ENCODE peak calls at places on chromosomes 7 and 10, in ten cellular contexts. T is HCT116, F is fibroblast of lung, R is A549, V is choroid plexus epithelial cell, Z is astrocyte, W is epithelial cell of esophagus, O is cardiac muscle cell, C is psoas muscle, H is Peyer's patch. U is an unnamed sample.

GRCh38 chr7:46948776-46949175 is 633.1 kb downstream of the TNS3 start:
- DNase-seq in C (no peak), W (no peak), H (no peak), O (no peak), Z (no peak), V (no peak), F (no peak), R (no peak), T (no peak), U (no peak)

GRCh38 chr10:50874723-50875122 is 10.7 kb downstream of the A1CF start:
- DNase-seq in Z (no peak), F (no peak), C (no peak), H (no peak), T (no peak), O (no peak), R (no peak), V (no peak), W (peak), U (peak)

GRCh38 chr7:102992820-102993531 is 80.2 kb downstream of the LRRC17 start:
- DNase-seq in V (peak), W (peak), T (peak), Z (peak), O (no peak), H (no peak), C (no peak), R (no peak), F (no peak), U (peak)

GRCh38 chr7:139602143-139602722 is 78.7 kb downstream of the CLEC2L start:
- DNase-seq in T (peak), H (no peak), V (peak), Z (peak), C (no peak), R (peak), W (peak), O (peak), F (peak), U (peak)

GRCh38 chr7:151088856-151089699 is 2.8 kb downstream of the AGAP3 start:
- DNase-seq in F (peak), H (no peak), W (peak), Z (peak), O (no peak), V (peak), R (no peak), T (no peak), C (peak), U (no peak)

GRCh38 chr7:139976838-139977656 is 85.7 kb downstream of the PARP12 start:
- DNase-seq in F (no peak), T (no peak), O (no peak), H (no peak), Z (no peak), C (no peak), W (no peak), V (no peak), R (no peak), U (no peak)

GRCh38 chr7:932651-932975 is 21.9 kb downstream of the ADAP1 start:
- DNase-seq in O (no peak), C (no peak), F (no peak), W (no peak), H (peak), R (no peak), Z (no peak), V (no peak), T (no peak), U (no peak)

GRCh38 chr10:46557319-46558140 is 1.1 kb upstream of the GPRIN2 start:
- DNase-seq in W (no peak), Z (no peak), O (no peak), T (no peak), H (peak), R (peak), V (no peak), C (no peak), F (no peak), U (no peak)

GRCh38 chr10:98463976-98464754 is 17.4 kb upstream of the HPS1 start:
- DNase-seq in F (peak), H (no peak), V (no peak), W (no peak), T (no peak), O (no peak), Z (no peak), R (no peak), C (no peak), U (no peak)

GRCh38 chr7:158028290-158028941 is 559.2 kb downstream of the PTPRN2 start:
- DNase-seq in C (no peak), O (no peak), T (no peak), W (no peak), V (no peak), R (no peak), F (no peak), Z (no peak), H (no peak), U (peak)

GRCh38 chr7:55133630-55134392 is 115.0 kb downstream of the EGFR start:
- DNase-seq in F (peak), H (no peak), C (peak), Z (peak), O (peak), R (peak), V (peak), T (peak), W (peak), U (no peak)

GRCh38 chr10:34866848-34867247 is 51.8 kb upstream of the PARD3 start:
- DNase-seq in F (no peak), C (no peak), T (no peak), H (no peak), W (no peak), Z (no peak), O (no peak), R (no peak), V (no peak), U (no peak)

GRCh38 chr10:106682175-106682574 is 482.3 kb downstream of the SORCS1 start:
- DNase-seq in F (no peak), Z (no peak), R (no peak), W (peak), C (no peak), T (no peak), V (peak), O (no peak), H (no peak), U (no peak)

GRCh38 chr10:61633665-61634064 is 29.1 kb upstream of the CABCOCO1 start:
- DNase-seq in F (peak), Z (peak), R (no peak), W (peak), C (no peak), H (no peak), T (no peak), O (no peak), V (peak), U (no peak)

GRCh38 chr10:43793714-43794113 is 145.0 kb upstream of the ZNF32 start:
- DNase-seq in O (no peak), R (no peak), T (no peak), H (no peak), Z (peak), V (peak), W (no peak), F (peak), C (no peak), U (no peak)

GRCh38 chr7:130982160-130982638 is 248.2 kb upstream of the KLF14 start:
- DNase-seq in W (peak), H (no peak), F (peak), Z (peak), V (peak), T (no peak), R (peak), C (no peak), O (peak), U (no peak)

GRCh38 chr10:127845756-127846155 is 47.0 kb downstream of the CLRN3 start:
- DNase-seq in Z (no peak), V (no peak), H (peak), R (no peak), F (no peak), O (no peak), C (no peak), T (no peak), W (no peak), U (no peak)

GRCh38 chr10:118721005-118721876 is 33.5 kb downstream of the CACUL1 start:
- DNase-seq in V (peak), T (peak), O (peak), F (peak), H (no peak), Z (peak), C (no peak), R (peak), W (peak), U (peak)

GRCh38 chr10:770975-771374 is 81.5 kb upstream of the DIP2C start:
- DNase-seq in V (no peak), Z (no peak), O (no peak), F (no peak), W (no peak), T (no peak), R (no peak), H (no peak), C (no peak), U (no peak)

GRCh38 chr10:121113385-121113696 is 262.2 kb downstream of the WDR11 start:
- DNase-seq in O (no peak), F (no peak), W (peak), C (no peak), H (no peak), R (no peak), Z (peak), T (peak), V (peak), U (no peak)

GRCh38 chr10:62594093-62594520 is 210.4 kb upstream of the ADO start:
- DNase-seq in R (peak), V (peak), H (peak), O (peak), Z (peak), T (peak), C (peak), F (peak), W (peak), U (peak)

GRCh38 chr7:151459726-151460473 is 20.0 kb upstream of the CRYGN start:
- DNase-seq in F (peak), O (peak), H (peak), C (peak), R (peak), T (peak), V (peak), W (peak), Z (peak), U (peak)

GRCh38 chr10:45660876-45661411 is 11.6 kb downstream of the ZFAND4 start:
- DNase-seq in W (no peak), F (no peak), C (no peak), T (no peak), O (no peak), R (no peak), H (no peak), Z (no peak), V (peak), U (no peak)

GRCh38 chr10:7184660-7185366 is 226.0 kb downstream of the SFMBT2 start:
- DNase-seq in F (no peak), V (no peak), O (no peak), Z (no peak), H (no peak), R (no peak), T (no peak), W (no peak), C (no peak), U (peak)

GRCh38 chr7:101411477-101411954 is 48.8 kb downstream of the COL26A1 start:
- DNase-seq in H (no peak), C (peak), F (no peak), T (no peak), Z (no peak), V (no peak), O (no peak), W (no peak), R (no peak), U (no peak)

GRCh38 chr10:32163076-32163773 is 107.0 kb upstream of the KIF5B start:
- DNase-seq in F (no peak), W (no peak), H (no peak), C (no peak), T (no peak), Z (no peak), O (no peak), V (no peak), R (no peak), U (no peak)

GRCh38 chr10:101693701-101694055 is 1.3 kb downstream of the FBXW4 start:
- DNase-seq in Z (peak), C (no peak), W (peak), O (peak), R (peak), T (no peak), V (peak), F (peak), H (no peak), U (no peak)

GRCh38 chr7:3589756-3590155 is 288.7 kb downstream of the SDK1 start:
- DNase-seq in T (no peak), V (no peak), O (no peak), C (no peak), F (no peak), Z (no peak), H (no peak), W (peak), R (no peak), U (no peak)

GRCh38 chr10:119090968-119091367 is 10.4 kb upstream of the EIF3A start:
- DNase-seq in F (peak), Z (peak), W (peak), R (no peak), C (no peak), O (no peak), V (peak), H (no peak), T (peak), U (no peak)

GRCh38 chr7:2138146-2138765 is 94.5 kb downstream of the MAD1L1 start:
- DNase-seq in V (no peak), F (no peak), O (no peak), Z (no peak), T (no peak), W (no peak), C (no peak), R (no peak), H (no peak), U (no peak)

GRCh38 chr10:92880912-92881311 is 32.6 kb downstream of the EXOC6 start:
- DNase-seq in H (no peak), F (no peak), O (no peak), V (no peak), Z (no peak), R (no peak), C (no peak), W (no peak), T (no peak), U (no peak)

GRCh38 chr7:26620352-26620751 is 244.0 kb downstream of the SKAP2 start:
- DNase-seq in H (no peak), O (no peak), W (peak), V (no peak), F (no peak), Z (no peak), R (peak), T (peak), C (peak), U (no peak)
- TF ChIP-seq CTCF in H (no peak), O (no peak), W (no peak), V (no peak), F (no peak), Z (no peak), R (no peak), T (peak), C (no peak), U (no peak)

GRCh38 chr7:128891110-128891941 is 19.2 kb downstream of the KCP start:
- DNase-seq in C (no peak), O (no peak), Z (no peak), F (no peak), R (no peak), W (peak), V (no peak), T (no peak), H (peak), U (no peak)
- H3K4me3 ChIP-seq in C (no peak), O (no peak), Z (no peak), F (no peak), R (peak), W (peak), V (no peak), T (peak), H (peak), U (peak)

GRCh38 chr7:136874393-136875032 is 6.1 kb downstream of the CHRM2 start:
- DNase-seq in F (peak), Z (peak), T (peak), W (peak), R (no peak), H (no peak), V (peak), C (no peak), O (no peak), U (no peak)
- TF ChIP-seq CTCF in F (peak), Z (peak), T (peak), W (peak), R (peak), H (no peak), V (peak), C (no peak), O (peak), U (peak)

DNA sequence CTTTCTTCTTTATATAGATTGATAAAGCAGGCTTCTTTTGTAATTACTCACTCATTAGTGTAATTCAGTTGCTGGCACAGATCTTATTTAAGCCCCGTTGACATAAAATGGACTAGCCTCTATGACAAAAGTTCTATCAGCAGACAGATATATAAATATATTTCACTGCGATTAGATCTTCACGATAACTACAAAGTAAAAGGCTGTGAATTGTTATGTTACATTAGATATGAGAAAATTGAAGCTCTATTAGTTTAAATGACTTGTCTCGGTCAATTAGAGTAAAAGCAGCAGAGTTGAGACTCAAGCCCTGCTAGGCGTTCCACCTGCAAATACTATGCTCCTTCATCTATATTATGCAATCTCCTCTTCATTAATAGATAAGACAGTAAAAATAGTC is 136.7 kb downstream of the DKK1 start:
- DNase-seq in H (no peak), W (no peak), V (no peak), O (no peak), F (no peak), T (no peak), C (no peak), Z (no peak), R (no peak), U (no peak)
- H3K4me3 ChIP-seq in H (no peak), W (no peak), V (no peak), O (no peak), F (no peak), T (no peak), C (no peak), Z (no peak), R (no peak), U (no peak)

DNA sequence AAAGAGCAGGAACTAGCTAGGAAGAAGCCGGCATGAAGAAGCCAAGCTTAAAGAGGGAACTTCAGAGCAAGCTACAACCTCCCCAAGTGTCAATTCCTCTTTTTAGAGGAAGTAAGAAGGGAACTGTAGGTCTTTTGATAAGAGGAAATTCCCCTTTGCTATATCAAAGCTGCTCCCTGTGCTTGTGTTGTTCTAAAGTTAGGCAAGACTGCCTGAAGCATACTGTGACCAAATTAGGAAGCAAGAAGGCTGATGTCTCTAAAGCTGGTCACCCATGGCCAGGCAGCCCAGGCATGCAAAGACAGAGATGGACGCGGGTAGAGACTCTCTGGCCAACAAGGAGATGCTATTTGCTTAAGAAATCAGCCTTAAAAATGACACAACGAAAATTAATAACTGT is 87.9 kb downstream of the RNF216 start:
- DNase-seq in T (no peak), V (peak), C (no peak), O (peak), W (peak), Z (no peak), F (peak), H (no peak), R (no peak), U (no peak)
- TF ChIP-seq CTCF in T (no peak), V (no peak), C (no peak), O (no peak), W (no peak), Z (no peak), F (no peak), H (no peak), R (no peak), U (no peak)

GRCh38 chr7:20561908-20562307 is 53.6 kb upstream of the ABCB5 start:
- DNase-seq in T (no peak), R (no peak), H (no peak), C (no peak), W (no peak), Z (peak), V (peak), O (no peak), F (no peak), U (no peak)
- H3K4me3 ChIP-seq in T (no peak), R (no peak), H (no peak), C (no peak), W (no peak), Z (no peak), V (no peak), O (no peak), F (no peak), U (no peak)